ENCODE peak calls at places on chromosomes 13 and 19, in four cellular contexts. Z, C, E and J are unnamed samples.

GRCh38 chr13:74316531-74316930 is 182.3 kb upstream of the KLF12 start:
- DNase-seq in C (no peak), E (peak; percentile 25), Z (no peak), J (no peak)

GRCh38 chr13:98960331-98961203 is 17.3 kb downstream of the DOCK9 start:
- DNase-seq in Z (no peak), E (peak; percentile 32), C (no peak), J (no peak)

GRCh38 chr13:28955264-28955966 is 135.3 kb downstream of the MTUS2 start:
- DNase-seq in E (no peak), C (no peak), Z (no peak), J (no peak)

GRCh38 chr19:2461751-2462634 is 5.2 kb upstream of the LMNB2 start:
- DNase-seq in Z (peak; percentile 84), C (no peak), E (peak; percentile 55), J (peak; percentile 55)

GRCh38 chr19:30360378-30361106 is 11.6 kb upstream of the ZNF536 start:
- DNase-seq in C (no peak), Z (no peak), E (no peak), J (no peak)

GRCh38 chr13:24006520-24007248 is 109.4 kb upstream of the C1QTNF9B start:
- DNase-seq in E (no peak), C (no peak), Z (no peak), J (no peak)

GRCh38 chr13:60617863-60618733 is 221.1 kb downstream of the TDRD3 start:
- DNase-seq in C (peak; percentile 45), Z (peak; percentile 69), E (peak; percentile 58), J (no peak)

GRCh38 chr13:111219306-111219705 is 101.1 kb upstream of the TEX29 start:
- DNase-seq in Z (no peak), C (peak; percentile 51), E (peak; percentile 73), J (no peak)

GRCh38 chr13:24745861-24746617 is 17.9 kb upstream of the RNF17 start:
- DNase-seq in E (no peak), C (no peak), Z (no peak), J (no peak)

GRCh38 chr13:71306821-71307220 is 560.2 kb downstream of the DACH1 start:
- DNase-seq in E (no peak), C (no peak), Z (no peak), J (no peak)

GRCh38 chr13:83895994-83896580 is 13.8 kb upstream of the SLITRK1 start:
- DNase-seq in C (peak; percentile 53), E (peak; percentile 17), Z (no peak), J (no peak)

GRCh38 chr13:99553033-99553432 is 51.8 kb downstream of the TM9SF2 start:
- DNase-seq in E (no peak), C (no peak), Z (no peak), J (no peak)

GRCh38 chr13:109096101-109096500 is 466.7 kb downstream of the MYO16 start:
- DNase-seq in E (no peak), C (no peak), Z (no peak), J (no peak)

GRCh38 chr19:5369962-5370367 is 29.4 kb upstream of the PTPRS start:
- DNase-seq in C (no peak), Z (peak; percentile 87), E (peak; percentile 28), J (no peak)

GRCh38 chr19:901216-902092 is 8.2 kb downstream of the RNU6-9 start:
- DNase-seq in C (no peak), Z (no peak), E (no peak), J (no peak)

GRCh38 chr13:19838726-19839342 is 24.6 kb downstream of the ZMYM5 start:
- DNase-seq in E (peak; percentile 56), Z (no peak), C (peak; percentile 41), J (no peak)

GRCh38 chr19:4058696-4059492 is 7.8 kb downstream of the ZBTB7A start:
- DNase-seq in Z (peak; percentile 30), E (no peak), C (no peak), J (no peak)

GRCh38 chr13:112175162-112176075 is 108.5 kb downstream of the SOX1 start:
- DNase-seq in E (no peak), C (no peak), Z (no peak), J (peak; percentile 17)

GRCh38 chr13:35768551-35768950 is 292.1 kb upstream of the MAB21L1 start:
- DNase-seq in Z (no peak), C (peak; percentile 41), E (peak; percentile 13), J (no peak)

GRCh38 chr19:35959040-35959967 is 23.1 kb downstream of the LRFN3 start:
- DNase-seq in Z (peak; percentile 41), C (no peak), E (no peak), J (no peak)

GRCh38 chr19:41298327-41298964 is 11.5 kb upstream of the CCDC97 start:
- DNase-seq in C (peak; percentile 82), Z (no peak), E (peak; percentile 74), J (no peak)

GRCh38 chr13:33169273-33169980 is 116.1 kb downstream of the STARD13 start:
- DNase-seq in Z (no peak), E (peak; percentile 79), C (peak; percentile 78), J (no peak)

GRCh38 chr19:28213476-28214082 is 999.4 kb downstream of the UQCRFS1 start:
- DNase-seq in Z (no peak), E (no peak), C (no peak), J (no peak)

GRCh38 chr13:47890146-47890814 is 110.8 kb downstream of the SUCLA2 start:
- DNase-seq in C (no peak), Z (no peak), E (peak; percentile 27), J (no peak)

GRCh38 chr13:27079421-27079958 is 92.1 kb downstream of the USP12 start:
- DNase-seq in E (peak; percentile 51), C (peak; percentile 59), Z (peak; percentile 60), J (no peak)

GRCh38 chr19:44141191-44142013 is at the start of gene ZNF234:
- DNase-seq in Z (peak; percentile 65), C (peak; percentile 55), E (peak; percentile 82), J (peak; percentile 63)
- TF ChIP-seq CTCF in Z (no peak), C (no peak), E (no peak), J (no peak)

GRCh38 chr19:49590071-49590970 is 661 bp upstream of the PRR12 start:
- DNase-seq in Z (peak; percentile 99), E (peak; percentile 98), C (peak; percentile 87), J (peak; percentile 96)
- TF ChIP-seq CTCF in Z (no peak), E (peak; percentile 19), C (no peak), J (no peak)

GRCh38 chr19:9941236-9941635 is 4.9 kb upstream of the OLFM2 start:
- DNase-seq in C (no peak), Z (no peak), E (no peak), J (no peak)

GRCh38 chr19:9947441-9947840 is 11.1 kb upstream of the OLFM2 start:
- DNase-seq in C (no peak), Z (no peak), E (no peak), J (no peak)

GRCh38 chr19:9941646-9942045 is 5.3 kb upstream of the OLFM2 start:
- DNase-seq in C (no peak), E (no peak), Z (no peak), J (no peak)

GRCh38 chr19:9943744-9944143 is 7.4 kb upstream of the OLFM2 start:
- DNase-seq in Z (no peak), C (no peak), E (no peak), J (no peak)

DNA sequence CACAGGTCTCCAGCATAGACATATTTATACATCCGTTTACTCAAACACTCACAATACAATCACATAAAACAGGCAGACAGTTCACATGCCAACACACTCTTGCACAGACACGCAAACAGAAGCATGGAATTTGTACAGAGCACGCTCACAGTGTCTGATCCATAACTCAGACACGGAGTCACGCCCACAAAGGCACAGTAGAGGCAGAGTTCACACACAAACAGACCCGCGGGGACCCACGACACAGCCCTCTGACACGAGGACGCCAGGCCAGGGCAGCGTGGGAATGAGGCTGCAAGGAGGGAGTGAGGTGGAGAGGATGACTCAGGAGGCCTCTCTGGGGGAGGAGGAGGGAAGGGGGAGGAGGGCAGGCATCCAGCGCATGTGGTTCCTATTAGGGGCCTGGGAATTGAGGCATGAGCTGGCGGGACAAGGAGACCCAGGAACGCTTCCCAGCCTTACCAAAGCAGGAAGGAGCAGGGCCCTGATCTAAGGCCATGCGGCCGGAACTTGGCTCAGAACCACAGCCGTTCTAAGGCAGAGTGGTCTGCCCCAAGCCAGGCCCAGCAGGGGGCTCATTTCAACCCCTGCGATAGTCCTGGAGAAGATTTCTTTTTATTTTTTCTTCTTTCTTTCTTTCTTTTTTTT is 9.1 kb upstream of the OLFM2 start:
- DNase-seq in Z (peak; percentile 57), E (peak; percentile 98), C (peak; percentile 100), J (peak; percentile 60)
- TF ChIP-seq CTCF in Z (no peak), E (peak; percentile 25), C (no peak), J (no peak)

GRCh38 chr19:18869231-18869575 is 26.8 kb downstream of the CERS1 start:
- DNase-seq in E (no peak), C (no peak), Z (no peak), J (no peak)
- TF ChIP-seq CTCF in E (no peak), C (no peak), Z (no peak), J (no peak)

DNA sequence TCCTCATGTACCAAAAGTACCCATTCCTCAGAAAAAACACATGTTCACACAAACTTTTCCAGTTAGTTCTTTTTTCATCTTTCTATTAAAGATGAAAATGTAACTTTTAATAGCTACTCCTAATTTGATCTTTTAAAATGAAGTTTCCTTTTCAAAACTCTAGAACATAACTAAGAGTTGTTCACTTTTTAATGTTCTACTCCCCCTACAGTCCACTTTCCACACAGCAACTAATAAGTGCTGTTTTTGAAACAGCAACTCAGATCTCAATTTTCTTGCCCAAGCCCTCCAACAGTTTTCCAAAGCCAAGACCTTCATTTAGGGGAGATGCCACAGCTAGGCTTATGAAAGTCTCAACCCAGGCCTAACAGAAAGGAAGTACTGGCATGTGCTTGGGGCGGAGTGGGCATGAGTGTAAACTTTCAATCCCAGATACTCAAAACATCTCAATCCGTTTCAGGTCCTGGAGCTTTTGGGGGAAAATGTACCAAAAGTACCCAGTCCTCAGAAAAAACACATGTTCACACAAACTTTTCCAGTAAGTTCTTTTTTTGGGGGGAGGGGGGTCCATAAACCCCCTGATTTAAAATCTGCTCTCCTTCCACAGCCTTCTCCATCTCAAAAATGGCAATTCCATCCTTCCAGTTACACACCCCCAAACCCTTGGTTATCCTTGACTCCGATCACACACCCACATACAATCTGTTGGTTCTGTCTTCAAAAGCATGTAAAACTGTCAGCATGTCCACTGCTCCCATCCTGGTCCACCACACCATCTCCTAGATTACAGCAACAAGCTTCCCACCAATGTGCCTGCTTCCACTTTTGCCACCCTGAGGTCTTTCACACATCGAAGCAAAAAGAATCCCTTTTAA is 2.0 kb downstream of the FBL start:
- DNase-seq in Z (no peak), C (peak; percentile 42), E (peak; percentile 73), J (no peak)
- TF ChIP-seq CTCF in Z (peak; percentile 72), C (peak; percentile 66), E (peak; percentile 74), J (peak; percentile 61)

GRCh38 chr13:52455677-52456041 is 381 bp downstream of the CKAP2 start:
- DNase-seq in Z (peak; percentile 86), C (peak; percentile 27), E (peak; percentile 67), J (peak; percentile 76)
- TF ChIP-seq CTCF in Z (no peak), C (no peak), E (no peak), J (no peak)